ENCODE peak calls at places on chromosomes 12 and 14, in four cellular contexts. B is SK-N-SH, W is neuronal stem cell, D is neural progenitor cell. F is an unnamed sample.

GRCh38 chr12:124741211-124741610 is 122.5 kb downstream of the SCARB1 start:
- DNase-seq in B (no peak), W (no peak), D (no peak), F (no peak)

GRCh38 chr12:115943630-115944391 is 333.7 kb downstream of the MED13L start:
- DNase-seq in B (no peak), W (no peak), D (no peak), F (no peak)

GRCh38 chr12:47811581-47812484 is 7.9 kb downstream of the HDAC7 start:
- DNase-seq in B (no peak), W (no peak), D (no peak), F (peak; percentile 90)

GRCh38 chr12:1544991-1545700 is 49.2 kb downstream of the FBXL14 start:
- DNase-seq in B (no peak), W (no peak), D (no peak), F (no peak)

GRCh38 chr12:67774983-67775587 is 126.5 kb downstream of the DYRK2 start:
- DNase-seq in B (no peak), W (no peak), D (no peak), F (no peak)

GRCh38 chr12:53214687-53215455 is 7.8 kb upstream of the ITGB7 start:
- DNase-seq in B (no peak), W (no peak), D (no peak), F (no peak)

GRCh38 chr12:116164263-116164817 is 113.2 kb downstream of the MED13L start:
- DNase-seq in B (peak; percentile 38), W (no peak), D (no peak), F (peak; percentile 42)

GRCh38 chr12:19082365-19082911 is 47.1 kb upstream of the PLEKHA5 start:
- DNase-seq in B (no peak), W (no peak), D (no peak), F (no peak)

GRCh38 chr14:68548194-68549056 is 244.4 kb downstream of the ZFP36L1 start:
- DNase-seq in B (peak; percentile 46), W (peak; percentile 51), D (peak; percentile 68), F (peak; percentile 99)

GRCh38 chr12:19021646-19022045 is 107.9 kb upstream of the PLEKHA5 start:
- DNase-seq in B (no peak), W (no peak), D (no peak), F (peak; percentile 40)

GRCh38 chr12:49131973-49132461 is 822 bp upstream of the TUBA1B start:
- DNase-seq in B (no peak), W (no peak), D (no peak), F (peak; percentile 47)

GRCh38 chr12:116861331-116861730 is 19.9 kb downstream of the HRK start:
- DNase-seq in B (peak; percentile 84), W (no peak), D (peak; percentile 34), F (peak; percentile 72)

GRCh38 chr12:46983959-46984833 is 95.2 kb upstream of the PCED1B start:
- DNase-seq in B (peak; percentile 27), W (peak; percentile 27), D (peak; percentile 77), F (no peak)

GRCh38 chr14:77926942-77927341 is 127.0 kb downstream of the ADCK1 start:
- DNase-seq in B (no peak), W (no peak), D (peak; percentile 72), F (no peak)

GRCh38 chr14:92259613-92260357 is 63.2 kb upstream of the SLC24A4 start:
- DNase-seq in B (no peak), W (no peak), D (peak; percentile 34), F (no peak)

GRCh38 chr14:87148655-87149054 is 844.3 kb downstream of the GALC start:
- DNase-seq in B (no peak), W (no peak), D (no peak), F (peak; percentile 59)

GRCh38 chr14:90624732-90625444 is 191.3 kb downstream of the TTC7B start:
- DNase-seq in B (no peak), W (no peak), D (peak; percentile 68), F (no peak)

GRCh38 chr12:64968989-64969819 is 144.8 kb downstream of the TBC1D30 start:
- DNase-seq in B (no peak), W (no peak), D (peak; percentile 17), F (no peak)

GRCh38 chr14:75647650-75648049 is 13.0 kb downstream of the ERG28 start:
- DNase-seq in B (no peak), W (no peak), D (no peak), F (peak; percentile 24)

GRCh38 chr12:105166736-105167135 is 59.2 kb downstream of the WASHC4 start:
- DNase-seq in B (no peak), W (no peak), D (no peak), F (no peak)

GRCh38 chr12:80291108-80291754 is 152.8 kb upstream of the PTPRQ start:
- DNase-seq in B (no peak), W (no peak), D (no peak), F (no peak)

GRCh38 chr12:109950625-109951024 is 45.5 kb downstream of the GIT2 start:
- DNase-seq in B (no peak), W (no peak), D (no peak), F (no peak)

GRCh38 chr12:109952160-109952858 is 43.9 kb downstream of the GIT2 start:
- DNase-seq in B (no peak), W (no peak), D (no peak), F (no peak)

GRCh38 chr12:109952873-109953272 is 43.3 kb downstream of the GIT2 start:
- DNase-seq in B (no peak), W (no peak), D (no peak), F (no peak)

GRCh38 chr12:109951751-109952150 is 44.4 kb downstream of the GIT2 start:
- DNase-seq in B (no peak), W (no peak), D (no peak), F (peak; percentile 95)

DNA sequence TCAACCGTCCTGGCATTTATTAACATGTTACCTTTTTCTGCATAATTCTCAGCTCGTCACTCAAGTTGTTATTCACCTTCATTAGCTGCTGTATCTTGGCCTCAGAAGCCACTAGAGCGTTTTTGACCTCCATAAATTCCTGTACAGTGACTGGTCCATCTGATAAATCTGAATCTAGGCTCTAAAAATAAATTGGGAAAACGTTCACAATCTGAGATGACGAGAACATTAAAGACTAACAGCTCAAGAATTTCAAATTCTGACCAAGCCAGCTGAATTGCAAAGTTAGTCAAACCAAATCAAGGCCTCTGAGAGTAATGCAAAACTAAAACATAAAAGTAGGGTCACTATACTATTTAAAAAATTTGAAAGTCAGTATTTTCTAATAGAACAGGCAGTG is 45.0 kb downstream of the GIT2 start:
- DNase-seq in B (no peak), W (no peak), D (no peak), F (peak; percentile 96)
- H3K4me2 ChIP-seq in B (peak overlapping the region; percentile 60), W (no peak overlapping the region), D (no peak overlapping the region), F (peak overlapping the region; percentile 82)

GRCh38 chr14:100219126-100219785 is 19.7 kb upstream of the YY1 start:
- DNase-seq in B (no peak), W (no peak), D (no peak), F (no peak)
- H3K4me2 ChIP-seq in B (no peak overlapping the region), W (no peak overlapping the region), D (no peak overlapping the region), F (no peak overlapping the region)

GRCh38 chr12:95415451-95415850 is 58.5 kb upstream of the METAP2 start:
- DNase-seq in B (no peak), W (no peak), D (no peak), F (no peak)
- H3K4me2 ChIP-seq in B (no peak overlapping the region), W (no peak overlapping the region), D (no peak overlapping the region), F (no peak overlapping the region)

DNA sequence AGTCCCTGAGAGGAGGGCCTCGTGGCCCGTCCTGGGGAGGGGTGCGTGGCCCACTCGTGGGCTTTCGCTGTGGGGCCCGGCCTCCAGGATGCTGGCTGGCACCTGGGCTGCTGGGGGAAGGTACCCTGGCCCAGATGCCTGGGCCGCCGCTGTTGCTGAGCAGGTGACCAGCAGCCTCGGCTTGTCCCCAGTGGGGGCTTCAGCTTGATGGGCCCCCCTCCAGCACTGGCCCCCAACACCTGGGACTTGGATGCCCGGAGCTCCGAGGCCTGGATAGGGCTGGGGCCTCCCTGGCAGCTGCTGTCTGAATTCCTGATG is 10.8 kb downstream of the KIF26A start:
- DNase-seq in B (no peak), W (no peak), D (no peak), F (no peak)
- H3K4me2 ChIP-seq in B (peak overlapping the region; percentile 57), W (peak overlapping the region; percentile 37), D (peak overlapping the region; percentile 70), F (no peak overlapping the region)

GRCh38 chr14:35986219-35986573 is 160.1 kb downstream of the BRMS1L start:
- DNase-seq in B (no peak), W (no peak), D (no peak), F (no peak)
- H3K4me2 ChIP-seq in B (no peak overlapping the region), W (no peak overlapping the region), D (no peak overlapping the region), F (no peak overlapping the region)

GRCh38 chr12:63911336-63911735 is 66.8 kb downstream of the SRGAP1 start:
- DNase-seq in B (no peak), W (no peak), D (no peak), F (peak; percentile 31)

GRCh38 chr12:63915105-63915830 is 70.8 kb downstream of the SRGAP1 start:
- DNase-seq in B (no peak), W (no peak), D (no peak), F (peak; percentile 85)

GRCh38 chr12:63917477-63917862 is 73.0 kb downstream of the SRGAP1 start:
- DNase-seq in B (no peak), W (no peak), D (no peak), F (no peak)

GRCh38 chr12:63916561-63917476 is 72.3 kb downstream of the SRGAP1 start:
- DNase-seq in B (no peak), W (no peak), D (no peak), F (peak; percentile 52)

GRCh38 chr12:63913929-63914328 is 69.4 kb downstream of the SRGAP1 start:
- DNase-seq in B (no peak), W (no peak), D (no peak), F (no peak)
- H3K4me2 ChIP-seq in B (no peak overlapping the region), W (no peak overlapping the region), D (no peak overlapping the region), F (no peak overlapping the region)

F was measured in astrocyte.